ENCODE peak calls at places on chromosomes 4 and X, in eight cellular contexts. D is prostate gland, F is right atrium auricular region, E is CD14-positive monocyte, B is lower leg skin, I is MM.1S, M is BE2C, T is GM23338. X is an unnamed sample.

GRCh38 chrX:13043138-13043537 is 1.3 kb downstream of the FAM9C start:
- DNase-seq in D (no peak), F (no peak), E (no peak), B (no peak), I (no peak), M (no peak), T (no peak), X (no peak)

GRCh38 chrX:142089193-142089592 is 115.9 kb downstream of the MAGEC2 start:
- DNase-seq in D (no peak), F (no peak), E (no peak), B (no peak), I (peak; percentile 18), M (no peak), T (peak; percentile 17), X (no peak)

GRCh38 chrX:154717824-154718223 is 33.1 kb downstream of the GAB3 start:
- DNase-seq in D (no peak), F (no peak), E (no peak), B (no peak), I (no peak), M (peak; percentile 7), T (no peak), X (no peak)

GRCh38 chrX:149570668-149571067 is 16.6 kb downstream of the MAGEA9B start:
- DNase-seq in D (no peak), F (no peak), E (no peak), B (peak; percentile 28), I (no peak), M (no peak), T (no peak), X (no peak)

GRCh38 chr4:85901500-85901899 is 426.6 kb downstream of the ARHGAP24 start:
- DNase-seq in D (no peak), F (no peak), E (no peak), B (no peak), I (no peak), M (no peak), T (no peak), X (no peak)

GRCh38 chr4:30753316-30753715 is 33.1 kb downstream of the PCDH7 start:
- DNase-seq in D (no peak), F (no peak), E (no peak), B (no peak), I (no peak), M (no peak), T (no peak), X (no peak)

GRCh38 chr4:181874582-181874981 is 368.6 kb upstream of the TENM3 start:
- DNase-seq in D (no peak), F (no peak), E (no peak), B (no peak), I (no peak), M (peak; percentile 10), T (peak; percentile 16), X (no peak)

GRCh38 chrX:27446423-27446822 is 16.7 kb downstream of the PPP4R3C start:
- DNase-seq in D (no peak), F (no peak), E (no peak), B (no peak), I (no peak), M (no peak), T (no peak), X (no peak)

GRCh38 chr4:80150387-80151173 is 46.7 kb upstream of the PRDM8 start:
- DNase-seq in D (no peak), F (no peak), E (no peak), B (no peak), I (no peak), M (no peak), T (no peak), X (no peak)

GRCh38 chrX:39580043-39580442 is 517.7 kb downstream of the BCOR start:
- DNase-seq in D (no peak), F (no peak), E (no peak), B (no peak), I (no peak), M (no peak), T (no peak), X (no peak)

GRCh38 chrX:13123857-13124345 is 79.5 kb upstream of the FAM9C start:
- DNase-seq in D (no peak), F (no peak), E (no peak), B (no peak), I (no peak), M (no peak), T (no peak), X (no peak)

GRCh38 chr4:168631241-168632151 is 134.6 kb downstream of the PALLD start:
- DNase-seq in D (peak; percentile 34), F (peak; percentile 72), E (no peak), B (peak; percentile 91), I (no peak), M (peak; percentile 81), T (peak; percentile 87), X (peak; percentile 76)

GRCh38 chr4:5824635-5825034 is 68.3 kb downstream of the CRMP1 start:
- DNase-seq in D (no peak), F (no peak), E (no peak), B (no peak), I (peak; percentile 63), M (no peak), T (peak; percentile 64), X (no peak)

GRCh38 chrX:131801066-131801465 is 222.0 kb upstream of the STK26 start:
- DNase-seq in D (no peak), F (no peak), E (no peak), B (no peak), I (no peak), M (no peak), T (no peak), X (no peak)

GRCh38 chrX:39845289-39845688 is 252.5 kb downstream of the BCOR start:
- DNase-seq in D (no peak), F (no peak), E (no peak), B (no peak), I (no peak), M (no peak), T (no peak), X (no peak)

GRCh38 chr4:180084561-180084960 is 2158.6 kb upstream of the TENM3 start:
- DNase-seq in D (no peak), F (no peak), E (no peak), B (no peak), I (no peak), M (no peak), T (no peak), X (no peak)

GRCh38 chrX:70452143-70452733 is 7.6 kb downstream of the DLG3 start:
- DNase-seq in D (peak; percentile 52), F (no peak), E (no peak), B (no peak), I (peak; percentile 47), M (no peak), T (peak; percentile 77), X (peak; percentile 67)

GRCh38 chrX:78514852-78515251 is 144.3 kb downstream of the RTL3 start:
- DNase-seq in D (no peak), F (no peak), E (no peak), B (no peak), I (peak; percentile 63), M (no peak), T (peak; percentile 90), X (no peak)
- TF ChIP-seq CTCF in D (no peak), F (no peak), E (no peak), B (no peak), I (peak; percentile 49), M (no peak), T (no peak), X (no peak)

GRCh38 chrX:17007134-17007768 is 60.8 kb downstream of the REPS2 start:
- DNase-seq in D (no peak), F (no peak), E (no peak), B (no peak), I (no peak), M (peak; percentile 11), T (peak; percentile 44), X (no peak)

GRCh38 chrX:17009856-17010650 is 63.6 kb downstream of the REPS2 start:
- DNase-seq in D (no peak), F (no peak), E (no peak), B (no peak), I (no peak), M (no peak), T (no peak), X (no peak)

GRCh38 chrX:17000751-17001150 is 54.3 kb downstream of the REPS2 start:
- DNase-seq in D (no peak), F (no peak), E (no peak), B (no peak), I (no peak), M (no peak), T (no peak), X (no peak)

DNA sequence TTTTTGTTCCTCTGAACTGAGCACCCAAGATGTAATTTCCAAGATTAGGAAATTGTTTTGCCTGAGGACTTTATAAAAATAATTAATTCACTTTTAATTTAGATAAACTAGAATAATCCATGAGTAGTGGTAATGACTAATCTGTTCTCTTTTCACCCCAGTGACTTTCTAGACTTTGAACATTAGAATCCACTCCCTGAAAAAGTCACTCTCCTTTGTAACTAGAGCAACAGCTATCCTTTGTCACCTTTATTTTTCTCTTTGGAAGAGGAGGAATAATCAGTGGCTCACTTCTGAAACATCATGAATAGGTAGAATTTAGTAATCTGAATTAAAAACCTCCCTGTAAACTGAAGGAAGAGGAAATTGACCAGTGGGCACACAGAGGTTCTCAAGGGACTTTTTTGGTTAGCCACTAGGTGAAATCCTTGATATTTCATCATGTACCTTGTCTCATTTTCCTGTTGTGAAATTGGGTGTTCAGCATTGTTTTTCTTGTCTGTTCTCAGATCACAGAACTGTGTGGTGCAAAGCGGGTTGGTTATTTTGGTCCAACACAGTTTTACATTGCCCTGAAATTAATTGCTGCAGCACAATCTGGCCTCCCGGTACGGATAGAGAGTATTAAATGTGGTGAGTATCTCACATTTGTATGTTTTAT is 59.4 kb downstream of the REPS2 start:
- DNase-seq in D (no peak), F (no peak), E (no peak), B (no peak), I (no peak), M (no peak), T (no peak), X (no peak)
- TF ChIP-seq CTCF in D (no peak), F (no peak), E (no peak), B (no peak), I (no peak), M (no peak), T (no peak), X (no peak)

GRCh38 chr4:13298655-13299054 is 185.5 kb downstream of the RAB28 start:
- DNase-seq in D (no peak), F (no peak), E (no peak), B (no peak), I (no peak), M (no peak), T (no peak), X (peak; percentile 24)
- TF ChIP-seq CTCF in D (no peak), F (no peak), E (no peak), B (no peak), I (no peak), M (no peak), T (no peak), X (no peak)

GRCh38 chr4:127610488-127610887 is 22.3 kb upstream of the INTU start:
- DNase-seq in D (no peak), F (no peak), E (no peak), B (no peak), I (no peak), M (no peak), T (no peak), X (no peak)

GRCh38 chr4:127606823-127607222 is 25.9 kb upstream of the INTU start:
- DNase-seq in D (no peak), F (no peak), E (no peak), B (no peak), I (no peak), M (no peak), T (no peak), X (no peak)

GRCh38 chr4:127601029-127601428 is 31.7 kb upstream of the INTU start:
- DNase-seq in D (no peak), F (no peak), E (no peak), B (no peak), I (no peak), M (no peak), T (no peak), X (no peak)

GRCh38 chr4:127609484-127609883 is 23.3 kb upstream of the INTU start:
- DNase-seq in D (no peak), F (no peak), E (no peak), B (no peak), I (no peak), M (no peak), T (no peak), X (no peak)

GRCh38 chr4:127604949-127605709 is 27.6 kb upstream of the INTU start:
- DNase-seq in D (no peak), F (no peak), E (no peak), B (no peak), I (peak; percentile 35), M (no peak), T (peak; percentile 92), X (no peak)
- TF ChIP-seq CTCF in D (peak; percentile 58), F (peak; percentile 68), E (peak; percentile 73), B (no peak), I (peak; percentile 51), M (peak; percentile 40), T (no peak), X (peak; percentile 39)

X was measured in uterus.